ENCODE peak calls at places on chromosome 18, in nine cellular contexts. One of them, this sample, is unnamed.

GRCh38 chr18:11784905-11785304 is 66.3 kb upstream of the CHMP1B start:
- DNase-seq in cardiac fibroblast: no peak
- DNase-seq in AG04450: no peak
- DNase-seq in Calu3: no peak
- DNase-seq in adrenal gland: no peak
- DNase-seq in hepatocyte: no peak
- DNase-seq in WTC11: no peak
- DNase-seq in upper lobe of right lung: no peak
- DNase-seq in B cell: no peak
- DNase-seq in this sample: no peak

GRCh38 chr18:74412106-74412880 is 44.8 kb downstream of the DIPK1C start:
- DNase-seq in AG04450: no peak
- DNase-seq in cardiac fibroblast: no peak
- DNase-seq in Calu3: no peak
- DNase-seq in upper lobe of right lung: no peak
- DNase-seq in adrenal gland: no peak
- DNase-seq in hepatocyte: no peak
- DNase-seq in B cell: no peak
- DNase-seq in WTC11: peak; percentile 26
- DNase-seq in this sample: no peak

GRCh38 chr18:24019641-24020331 is 5.2 kb downstream of the TTC39C start:
- DNase-seq in AG04450: no peak
- DNase-seq in WTC11: no peak
- DNase-seq in B cell: peak; percentile 72
- DNase-seq in cardiac fibroblast: no peak
- DNase-seq in Calu3: no peak
- DNase-seq in adrenal gland: no peak
- DNase-seq in upper lobe of right lung: no peak
- DNase-seq in hepatocyte: no peak
- DNase-seq in this sample: no peak

GRCh38 chr18:76808561-76808960 is 13.8 kb upstream of the ZNF236 start:
- DNase-seq in Calu3: no peak
- DNase-seq in upper lobe of right lung: no peak
- DNase-seq in cardiac fibroblast: no peak
- DNase-seq in AG04450: no peak
- DNase-seq in adrenal gland: no peak
- DNase-seq in WTC11: no peak
- DNase-seq in B cell: no peak
- DNase-seq in hepatocyte: no peak
- DNase-seq in this sample: no peak

GRCh38 chr18:22900558-22901183 is 32.5 kb upstream of the RBBP8 start:
- DNase-seq in B cell: no peak
- DNase-seq in upper lobe of right lung: no peak
- DNase-seq in WTC11: no peak
- DNase-seq in hepatocyte: no peak
- DNase-seq in Calu3: no peak
- DNase-seq in cardiac fibroblast: peak; percentile 32
- DNase-seq in adrenal gland: no peak
- DNase-seq in AG04450: no peak
- DNase-seq in this sample: peak; percentile 11

GRCh38 chr18:13390196-13390595 is 171.6 kb downstream of the LDLRAD4 start:
- DNase-seq in upper lobe of right lung: no peak
- DNase-seq in cardiac fibroblast: no peak
- DNase-seq in adrenal gland: no peak
- DNase-seq in WTC11: no peak
- DNase-seq in AG04450: no peak
- DNase-seq in hepatocyte: no peak
- DNase-seq in B cell: no peak
- DNase-seq in Calu3: no peak
- DNase-seq in this sample: no peak

GRCh38 chr18:59719533-59720325 is 22.5 kb upstream of the CCBE1 start:
- DNase-seq in hepatocyte: no peak
- DNase-seq in adrenal gland: no peak
- DNase-seq in cardiac fibroblast: peak; percentile 71
- DNase-seq in Calu3: no peak
- DNase-seq in B cell: no peak
- DNase-seq in AG04450: peak; percentile 58
- DNase-seq in WTC11: no peak
- DNase-seq in upper lobe of right lung: no peak
- DNase-seq in this sample: peak; percentile 74

GRCh38 chr18:58997811-58998337 is 133.2 kb downstream of the ZNF532 start:
- DNase-seq in hepatocyte: no peak
- DNase-seq in cardiac fibroblast: peak; percentile 96
- DNase-seq in AG04450: peak; percentile 44
- DNase-seq in Calu3: no peak
- DNase-seq in WTC11: no peak
- DNase-seq in B cell: no peak
- DNase-seq in adrenal gland: no peak
- DNase-seq in upper lobe of right lung: no peak
- DNase-seq in this sample: peak; percentile 93

GRCh38 chr18:30929718-30930117 is 112.8 kb downstream of the DSC3 start:
- DNase-seq in WTC11: no peak
- DNase-seq in AG04450: no peak
- DNase-seq in cardiac fibroblast: no peak
- DNase-seq in B cell: no peak
- DNase-seq in adrenal gland: no peak
- DNase-seq in upper lobe of right lung: no peak
- DNase-seq in hepatocyte: no peak
- DNase-seq in Calu3: no peak
- DNase-seq in this sample: no peak

DNA sequence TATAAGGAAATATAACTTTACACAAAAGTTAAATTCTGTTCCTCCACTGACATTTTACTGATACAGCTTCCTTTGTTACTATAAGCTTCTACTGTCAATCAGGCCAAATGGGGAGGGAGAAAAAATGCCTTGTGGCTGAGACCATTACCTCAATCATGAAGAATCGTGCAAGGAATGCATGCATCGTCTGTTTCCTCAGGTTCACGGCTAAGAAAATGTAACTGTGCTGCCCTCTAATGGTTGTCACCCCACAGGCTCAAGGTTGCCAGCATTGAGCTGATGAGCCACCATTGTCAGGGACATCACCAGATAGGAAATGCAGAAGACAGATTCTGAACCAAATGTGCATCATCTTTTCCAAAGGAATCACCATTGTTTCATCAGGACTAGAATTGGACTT is 426.9 kb downstream of the CDH2 start:
- DNase-seq in upper lobe of right lung: no peak
- DNase-seq in AG04450: no peak
- DNase-seq in B cell: no peak
- DNase-seq in WTC11: peak; percentile 69
- DNase-seq in hepatocyte: peak; percentile 76
- DNase-seq in adrenal gland: peak; percentile 20
- DNase-seq in Calu3: peak; percentile 74
- DNase-seq in cardiac fibroblast: peak; percentile 73
- DNase-seq in this sample: peak; percentile 81
- TF ChIP-seq CTCF in upper lobe of right lung: peak; percentile 34
- TF ChIP-seq CTCF in AG04450: peak; percentile 26
- TF ChIP-seq CTCF in B cell: no peak
- TF ChIP-seq CTCF in WTC11: peak; percentile 40
- TF ChIP-seq CTCF in hepatocyte: peak; percentile 67
- TF ChIP-seq CTCF in adrenal gland: no peak
- TF ChIP-seq CTCF in Calu3: peak; percentile 69
- TF ChIP-seq CTCF in cardiac fibroblast: peak; percentile 88
- TF ChIP-seq CTCF in this sample: peak; percentile 80

DNA sequence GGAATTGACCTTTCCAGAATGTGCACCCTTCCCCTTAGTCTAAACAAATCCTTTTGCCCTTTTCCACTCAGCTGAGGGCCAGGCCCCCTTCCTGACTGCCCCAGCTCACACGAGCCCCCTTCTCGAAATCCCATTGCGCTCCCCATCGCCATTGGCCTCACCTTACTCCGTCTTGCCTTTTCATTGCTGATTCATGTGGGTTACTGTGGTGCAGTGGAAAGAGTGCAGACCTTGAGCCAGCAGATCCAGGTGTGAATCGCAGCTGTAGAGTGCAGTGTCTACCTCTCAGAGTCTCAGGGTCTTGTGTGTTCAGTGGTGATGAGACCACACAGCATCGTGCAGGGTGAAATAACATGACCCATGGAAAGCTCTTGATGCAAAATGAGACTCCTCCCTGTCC is 132.4 kb upstream of the APCDD1 start:
- DNase-seq in B cell: no peak
- DNase-seq in adrenal gland: no peak
- DNase-seq in AG04450: no peak
- DNase-seq in WTC11: no peak
- DNase-seq in hepatocyte: no peak
- DNase-seq in Calu3: no peak
- DNase-seq in cardiac fibroblast: no peak
- DNase-seq in upper lobe of right lung: no peak
- DNase-seq in this sample: no peak
- TF ChIP-seq CTCF in B cell: no peak
- TF ChIP-seq CTCF in adrenal gland: no peak
- TF ChIP-seq CTCF in AG04450: no peak
- TF ChIP-seq CTCF in WTC11: no peak
- TF ChIP-seq CTCF in hepatocyte: no peak
- TF ChIP-seq CTCF in Calu3: no peak
- TF ChIP-seq CTCF in cardiac fibroblast: no peak
- TF ChIP-seq CTCF in upper lobe of right lung: no peak
- TF ChIP-seq CTCF in this sample: no peak

GRCh38 chr18:33440384-33441043 is at the start of gene CCDC178:
- DNase-seq in adrenal gland: no peak
- DNase-seq in cardiac fibroblast: peak; percentile 12
- DNase-seq in hepatocyte: peak; percentile 61
- DNase-seq in upper lobe of right lung: peak; percentile 66
- DNase-seq in AG04450: no peak
- DNase-seq in Calu3: no peak
- DNase-seq in B cell: no peak
- DNase-seq in WTC11: peak; percentile 69
- DNase-seq in this sample: peak; percentile 78

GRCh38 chr18:33444699-33445098 is 4.2 kb upstream of the CCDC178 start:
- DNase-seq in B cell: no peak
- DNase-seq in upper lobe of right lung: no peak
- DNase-seq in cardiac fibroblast: no peak
- DNase-seq in Calu3: no peak
- DNase-seq in WTC11: no peak
- DNase-seq in hepatocyte: no peak
- DNase-seq in adrenal gland: no peak
- DNase-seq in AG04450: no peak
- DNase-seq in this sample: no peak

GRCh38 chr18:33440011-33440383 is 524 bp downstream of the CCDC178 start:
- DNase-seq in B cell: no peak
- DNase-seq in upper lobe of right lung: no peak
- DNase-seq in Calu3: no peak
- DNase-seq in adrenal gland: peak; percentile 7
- DNase-seq in cardiac fibroblast: peak; percentile 67
- DNase-seq in hepatocyte: peak; percentile 82
- DNase-seq in WTC11: peak; percentile 75
- DNase-seq in AG04450: no peak
- DNase-seq in this sample: peak; percentile 76
- TF ChIP-seq CTCF in B cell: no peak
- TF ChIP-seq CTCF in upper lobe of right lung: peak; percentile 44
- TF ChIP-seq CTCF in Calu3: no peak
- TF ChIP-seq CTCF in adrenal gland: peak; percentile 11
- TF ChIP-seq CTCF in cardiac fibroblast: peak; percentile 37
- TF ChIP-seq CTCF in hepatocyte: peak; percentile 76
- TF ChIP-seq CTCF in WTC11: no peak
- TF ChIP-seq CTCF in AG04450: peak; percentile 47
- TF ChIP-seq CTCF in this sample: peak; percentile 51

DNA sequence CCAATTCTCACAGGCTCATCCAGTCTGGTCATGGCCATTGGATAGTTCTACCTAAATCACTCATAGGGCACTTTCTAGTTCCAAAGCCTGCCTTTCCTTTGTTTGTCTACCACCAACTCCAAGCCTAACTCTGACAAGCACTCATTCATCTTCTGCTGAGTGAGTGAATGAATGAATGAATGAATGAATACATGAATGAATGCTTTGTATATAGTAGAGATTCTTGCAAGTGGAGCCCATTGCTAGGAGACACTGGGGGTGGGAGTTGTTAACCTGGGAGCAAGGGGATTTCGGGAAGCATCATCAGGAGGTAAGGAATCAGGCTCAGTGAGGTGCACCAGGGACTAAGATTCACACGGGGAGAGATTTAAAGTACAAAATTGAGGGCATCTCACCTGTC is 3.3 kb upstream of the MOCOS start:
- DNase-seq in AG04450: no peak
- DNase-seq in B cell: no peak
- DNase-seq in hepatocyte: no peak
- DNase-seq in cardiac fibroblast: no peak
- DNase-seq in adrenal gland: no peak
- DNase-seq in WTC11: no peak
- DNase-seq in upper lobe of right lung: no peak
- DNase-seq in Calu3: no peak
- DNase-seq in this sample: no peak
- TF ChIP-seq CTCF in AG04450: no peak
- TF ChIP-seq CTCF in B cell: no peak
- TF ChIP-seq CTCF in hepatocyte: no peak
- TF ChIP-seq CTCF in cardiac fibroblast: no peak
- TF ChIP-seq CTCF in adrenal gland: no peak
- TF ChIP-seq CTCF in WTC11: no peak
- TF ChIP-seq CTCF in upper lobe of right lung: no peak
- TF ChIP-seq CTCF in Calu3: no peak
- TF ChIP-seq CTCF in this sample: no peak